ENCODE peak calls at places on chromosomes 1 and 21, in five cellular contexts. K is cardiac fibroblast, Z is OCI-LY7, N is breast epithelium, H is foreskin fibroblast. D is an unnamed sample.
A peak's percentile ranks its signal among the peaks of the same experiment; 100 is the strongest.

GRCh38 chr1:210448293-210448892 is 119.7 kb downstream of the HHAT start:
- DNase-seq in K (peak; percentile 70), Z (peak; percentile 10), N (no peak), H (peak; percentile 79), D (peak; percentile 37)

GRCh38 chr1:38291906-38292521 is 245.4 kb upstream of the POU3F1 start:
- DNase-seq in K (no peak), Z (no peak), N (no peak), H (no peak), D (no peak)

GRCh38 chr1:6783956-6784559 is 1.2 kb upstream of the CAMTA1 start:
- DNase-seq in K (no peak), Z (peak; percentile 28), N (no peak), H (no peak), D (no peak)

GRCh38 chr1:92820024-92820423 is 11.8 kb upstream of the RPL5 start:
- DNase-seq in K (no peak), Z (no peak), N (no peak), H (peak; percentile 70), D (no peak)

GRCh38 chr1:37537378-37537777 is 16.7 kb downstream of the SNIP1 start:
- DNase-seq in K (peak; percentile 38), Z (no peak), N (peak; percentile 76), H (peak; percentile 89), D (peak; percentile 9)

GRCh38 chr1:39901486-39902120 is at the start of gene MYCL:
- DNase-seq in K (no peak), Z (peak; percentile 60), N (peak; percentile 73), H (peak; percentile 85), D (no peak)

GRCh38 chr1:45952072-45952471 is 148.7 kb downstream of the MAST2 start:
- DNase-seq in K (no peak), Z (no peak), N (no peak), H (no peak), D (no peak)

GRCh38 chr1:233884461-233885151 is 19.9 kb upstream of the SLC35F3 start:
- DNase-seq in K (no peak), Z (no peak), N (no peak), H (no peak), D (no peak)

GRCh38 chr1:221053889-221054288 is 174.6 kb downstream of the HLX start:
- DNase-seq in K (no peak), Z (no peak), N (no peak), H (no peak), D (no peak)

GRCh38 chr1:225921734-225922709 is 2.0 kb downstream of the PYCR2 start:
- DNase-seq in K (peak; percentile 22), Z (no peak), N (no peak), H (no peak), D (no peak)

GRCh38 chr1:27527223-27527856 is 37.4 kb upstream of the WASF2 start:
- DNase-seq in K (peak; percentile 62), Z (peak; percentile 97), N (peak; percentile 84), H (peak; percentile 78), D (no peak)

GRCh38 chr1:197917813-197918646 is 858 bp downstream of the LHX9 start:
- DNase-seq in K (no peak), Z (no peak), N (no peak), H (peak; percentile 44), D (no peak)

GRCh38 chr1:197917553-197917812 is 311 bp downstream of the LHX9 start:
- DNase-seq in K (no peak), Z (no peak), N (no peak), H (no peak), D (no peak)

GRCh38 chr1:197914510-197914909 is 2.7 kb upstream of the LHX9 start:
- DNase-seq in K (no peak), Z (no peak), N (no peak), H (no peak), D (no peak)

GRCh38 chr1:197915217-197915616 is 2.0 kb upstream of the LHX9 start:
- DNase-seq in K (no peak), Z (no peak), N (no peak), H (no peak), D (no peak)

GRCh38 chr1:197915797-197916686 is 1.1 kb upstream of the LHX9 start:
- DNase-seq in K (peak; percentile 63), Z (no peak), N (no peak), H (peak; percentile 79), D (peak; percentile 17)
- H3K4me3 ChIP-seq in K (peak overlapping the region; percentile 35), Z (no peak overlapping the region), N (peak overlapping the region; percentile 61), H (peak overlapping the region; percentile 13), D (peak overlapping the region; percentile 35)

DNA sequence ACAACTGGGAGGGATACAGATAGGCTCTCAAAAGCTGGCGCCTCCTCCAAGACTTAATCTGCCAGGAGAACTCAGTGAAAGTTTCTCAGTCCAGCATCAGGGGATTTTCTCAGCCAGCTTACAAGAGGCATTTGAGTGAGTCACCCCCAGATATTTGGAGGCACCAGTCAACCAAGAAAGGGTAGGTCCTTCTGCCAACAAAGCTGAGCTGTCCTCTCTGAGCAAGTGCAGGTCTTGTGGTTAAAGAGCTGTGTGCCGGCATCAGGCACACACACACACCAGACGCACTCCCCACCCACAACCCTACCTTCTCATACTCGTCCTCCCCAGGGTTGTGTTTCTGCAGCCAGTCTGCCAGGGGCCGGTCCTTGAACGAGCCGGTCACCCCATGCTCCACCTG is 27.0 kb upstream of the PPP1R15B start:
- DNase-seq in K (peak; percentile 97), Z (no peak), N (no peak), H (peak; percentile 96), D (peak; percentile 66)
- H3K4me3 ChIP-seq in K (no peak overlapping the region), Z (no peak overlapping the region), N (no peak overlapping the region), H (no peak overlapping the region), D (no peak overlapping the region)

GRCh38 chr21:45700461-45700860 is 56.9 kb downstream of the PCBP3 start:
- DNase-seq in K (no peak), Z (no peak), N (no peak), H (peak; percentile 10), D (no peak)

GRCh38 chr21:45699966-45700365 is 56.4 kb downstream of the PCBP3 start:
- DNase-seq in K (no peak), Z (no peak), N (no peak), H (peak; percentile 77), D (no peak)

GRCh38 chr21:45695086-45695485 is 51.6 kb downstream of the PCBP3 start:
- DNase-seq in K (no peak), Z (no peak), N (no peak), H (no peak), D (no peak)

GRCh38 chr21:45698493-45698947 is 55.0 kb downstream of the PCBP3 start:
- DNase-seq in K (peak; percentile 98), Z (no peak), N (no peak), H (peak; percentile 98), D (peak; percentile 44)

DNA sequence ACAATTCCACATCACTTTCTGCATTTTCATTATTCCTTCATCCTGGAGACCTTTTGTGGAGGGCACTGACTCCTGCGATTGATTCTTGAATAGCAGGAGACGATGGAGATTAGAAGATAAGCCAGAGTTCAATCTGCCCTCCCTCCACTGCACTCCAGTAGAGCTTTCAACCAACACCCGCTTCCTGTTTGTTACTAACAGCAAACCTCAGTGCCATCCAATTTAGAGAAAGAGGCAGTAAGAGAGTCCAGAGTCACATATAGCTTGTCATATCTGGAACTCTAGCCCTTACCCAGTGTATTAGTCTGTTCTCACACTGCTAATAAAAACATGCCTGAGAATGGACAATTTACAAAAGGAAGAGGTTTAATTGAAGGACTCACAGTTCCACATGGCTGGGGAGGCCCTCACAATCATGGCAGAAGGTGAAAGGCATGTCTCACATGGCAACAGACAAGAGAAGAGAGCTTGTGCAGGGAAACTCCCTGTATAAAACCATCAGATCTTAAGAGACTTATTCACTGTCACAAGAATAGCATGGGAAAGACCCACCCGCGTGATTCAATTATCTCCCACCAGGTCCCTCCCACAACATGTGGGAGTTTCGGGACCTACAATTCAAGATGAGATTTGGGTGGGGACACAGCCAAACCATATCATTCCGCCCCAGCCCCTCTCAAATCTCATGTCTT is 55.9 kb downstream of the PCBP3 start:
- DNase-seq in K (no peak), Z (no peak), N (no peak), H (no peak), D (no peak)
- H3K4me3 ChIP-seq in K (no peak overlapping the region), Z (no peak overlapping the region), N (no peak overlapping the region), H (no peak overlapping the region), D (no peak overlapping the region)

GRCh38 chr21:31665397-31665796 is 5.9 kb downstream of the SOD1 start:
- DNase-seq in K (peak; percentile 35), Z (no peak), N (no peak), H (peak; percentile 49), D (no peak)
- H3K4me3 ChIP-seq in K (no peak overlapping the region), Z (no peak overlapping the region), N (no peak overlapping the region), H (no peak overlapping the region), D (no peak overlapping the region)

GRCh38 chr1:239718997-239719628 is 332.7 kb downstream of the CHRM3 start:
- DNase-seq in K (no peak), Z (no peak), N (no peak), H (no peak), D (no peak)
- H3K4me3 ChIP-seq in K (no peak overlapping the region), Z (no peak overlapping the region), N (no peak overlapping the region), H (no peak overlapping the region), D (no peak overlapping the region)

GRCh38 chr21:42461881-42462877 is 33.8 kb downstream of the RSPH1 start:
- DNase-seq in K (no peak), Z (peak; percentile 66), N (peak; percentile 10), H (no peak), D (no peak)
- H3K4me3 ChIP-seq in K (no peak overlapping the region), Z (peak overlapping the region; percentile 60), N (no peak overlapping the region), H (no peak overlapping the region), D (no peak overlapping the region)

DNA sequence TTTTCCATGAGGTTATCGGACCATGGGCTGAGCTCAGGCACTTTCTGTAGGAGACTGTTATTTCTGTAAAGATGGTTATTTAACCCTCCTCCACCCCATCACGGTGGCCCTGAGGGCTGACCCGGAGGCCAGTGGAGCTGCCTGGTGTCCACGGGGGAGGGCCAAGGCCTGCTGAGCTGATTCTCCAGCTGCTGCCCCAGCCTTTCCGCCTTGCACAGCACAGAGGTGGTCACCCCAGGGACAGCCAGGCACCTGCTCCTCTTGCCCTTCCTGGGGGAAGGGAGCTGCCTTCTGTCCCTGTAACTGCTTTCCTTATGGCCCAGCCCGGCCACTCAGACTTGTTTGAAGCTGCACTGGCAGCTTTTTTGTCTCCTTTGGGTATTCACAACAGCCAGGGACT is 2.6 kb upstream of the CCDC28B start:
- DNase-seq in K (no peak), Z (no peak), N (no peak), H (no peak), D (no peak)
- H3K4me3 ChIP-seq in K (no peak overlapping the region), Z (no peak overlapping the region), N (no peak overlapping the region), H (no peak overlapping the region), D (no peak overlapping the region)

DNA sequence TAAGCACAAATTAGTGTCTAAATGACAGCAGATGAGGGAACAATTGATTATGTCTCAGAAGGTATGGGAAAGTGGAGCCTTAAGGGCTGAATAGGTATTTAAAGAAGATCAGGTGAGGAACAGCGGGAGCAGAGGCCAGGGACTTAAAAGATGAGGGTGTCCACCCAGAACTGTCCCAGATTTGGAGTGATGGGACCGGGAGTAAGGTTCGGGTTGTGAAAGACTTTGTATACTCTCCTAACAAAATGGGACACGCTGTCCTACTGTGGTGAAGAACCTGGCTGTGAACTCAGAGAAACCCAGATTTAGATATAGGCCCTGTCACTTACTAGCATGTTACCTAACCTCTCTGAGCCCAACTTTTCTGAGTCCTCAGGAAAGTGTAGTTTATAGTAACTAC is 140.6 kb downstream of the C1orf21 start:
- DNase-seq in K (no peak), Z (no peak), N (no peak), H (no peak), D (no peak)
- H3K4me3 ChIP-seq in K (no peak overlapping the region), Z (no peak overlapping the region), N (no peak overlapping the region), H (no peak overlapping the region), D (no peak overlapping the region)

D was measured in HFF-Myc.